ENCODE peak calls at places on chromosome X, in seven cellular contexts. Q is AG20443, C is progenitor cell of endocrine pancreas, N is germinal center, U is nephron progenitor cell, B is mucosa of descending colon, X is DND-41. Z is an unnamed sample.

GRCh38 chrX:103153661-103154060 is 60.7 kb upstream of the NXF3 start:
- DNase-seq in U (no peak), B (no peak), C (no peak), N (no peak), Q (no peak), X (no peak), Z (no peak)

GRCh38 chrX:1443496-1444075 is 9.1 kb downstream of the ASMTL start:
- DNase-seq in X (peak), N (no peak), Q (no peak), U (no peak), C (no peak), B (peak), Z (no peak)

GRCh38 chrX:50202539-50202938 is 1.7 kb upstream of the AKAP4 start:
- DNase-seq in N (no peak), C (no peak), Q (no peak), B (no peak), U (no peak), X (no peak), Z (no peak)

GRCh38 chrX:40471965-40472648 is 108.7 kb upstream of the ATP6AP2 start:
- DNase-seq in X (peak), B (peak), Q (peak), C (no peak), N (peak), U (peak), Z (peak)

GRCh38 chrX:55057691-55058249 is 17.1 kb upstream of the PAGE2B start:
- DNase-seq in B (no peak), U (peak), N (peak), X (peak), C (no peak), Q (peak), Z (peak)

GRCh38 chrX:108224727-108225455 is 133.3 kb downstream of the ATG4A start:
- DNase-seq in X (no peak), C (peak), B (no peak), Q (peak), U (peak), N (peak), Z (peak)

GRCh38 chrX:53716328-53717088 is 30.0 kb upstream of the HUWE1 start:
- DNase-seq in C (no peak), Q (no peak), U (no peak), B (no peak), X (peak), N (no peak), Z (peak)

GRCh38 chrX:127404156-127404555 is 584.6 kb downstream of the PRR32 start:
- DNase-seq in B (no peak), U (no peak), Q (no peak), C (no peak), X (no peak), N (no peak), Z (no peak)

GRCh38 chrX:21748235-21748634 is 9.7 kb downstream of the SMPX start:
- DNase-seq in X (no peak), U (no peak), C (no peak), N (no peak), B (no peak), Q (no peak), Z (no peak)

GRCh38 chrX:129772796-129773431 is 6.8 kb upstream of the SASH3 start:
- DNase-seq in U (no peak), N (peak), Q (no peak), B (peak), C (no peak), X (peak), Z (peak)